ENCODE peak calls at places on chromosomes 5 and 9, in six cellular contexts. One of them, this sample, is unnamed. For H3K4me1, the result is how much of the 10 kb centered on the place peaks cover.

GRCh38 chr5:59819806-59820205 is 73.7 kb downstream of the PDE4D start:
- DNase-seq in H1: no peak
- DNase-seq in trophoblast cell: no peak
- DNase-seq in mesendoderm: no peak
- DNase-seq in neuronal stem cell: no peak
- DNase-seq in IMR-90: no peak
- DNase-seq in this sample: no peak

GRCh38 chr9:19173598-19174125 is 46.4 kb upstream of the PLIN2 start:
- DNase-seq in mesendoderm: no peak
- DNase-seq in H1: no peak
- DNase-seq in trophoblast cell: peak
- DNase-seq in neuronal stem cell: no peak
- DNase-seq in IMR-90: no peak
- DNase-seq in this sample: no peak

GRCh38 chr9:108475813-108476212 is 380.0 kb downstream of the ACTL7B start:
- DNase-seq in trophoblast cell: no peak
- DNase-seq in H1: no peak
- DNase-seq in neuronal stem cell: no peak
- DNase-seq in IMR-90: no peak
- DNase-seq in mesendoderm: no peak
- DNase-seq in this sample: peak

GRCh38 chr5:34564706-34565235 is 91.4 kb upstream of the RAI14 start:
- DNase-seq in mesendoderm: no peak
- DNase-seq in IMR-90: no peak
- DNase-seq in neuronal stem cell: no peak
- DNase-seq in H1: no peak
- DNase-seq in trophoblast cell: no peak
- DNase-seq in this sample: no peak

GRCh38 chr5:9370256-9370655 is 175.6 kb downstream of the SEMA5A start:
- DNase-seq in trophoblast cell: no peak
- DNase-seq in IMR-90: peak
- DNase-seq in mesendoderm: no peak
- DNase-seq in neuronal stem cell: no peak
- DNase-seq in H1: no peak
- DNase-seq in this sample: no peak

GRCh38 chr5:76642390-76643040 is 19.3 kb upstream of the F2RL2 start:
- DNase-seq in H1: no peak
- DNase-seq in trophoblast cell: no peak
- DNase-seq in neuronal stem cell: no peak
- DNase-seq in IMR-90: peak
- DNase-seq in mesendoderm: no peak
- DNase-seq in this sample: peak

GRCh38 chr9:13279284-13280162 is at the start of gene MPDZ:
- DNase-seq in mesendoderm: peak
- DNase-seq in neuronal stem cell: peak
- DNase-seq in trophoblast cell: peak
- DNase-seq in H1: peak
- DNase-seq in IMR-90: peak
- DNase-seq in this sample: peak

GRCh38 chr5:119311688-119312087 is 44.1 kb upstream of the TNFAIP8 start:
- DNase-seq in IMR-90: no peak
- DNase-seq in H1: no peak
- DNase-seq in neuronal stem cell: no peak
- DNase-seq in trophoblast cell: no peak
- DNase-seq in mesendoderm: no peak
- DNase-seq in this sample: no peak

GRCh38 chr9:105702207-105702606 is 7.9 kb downstream of the TMEM38B start:
- DNase-seq in IMR-90: no peak
- DNase-seq in H1: no peak
- DNase-seq in mesendoderm: no peak
- DNase-seq in neuronal stem cell: no peak
- DNase-seq in trophoblast cell: no peak
- DNase-seq in this sample: no peak

GRCh38 chr9:91334053-91334452 is 27.7 kb downstream of the AUH start:
- DNase-seq in mesendoderm: no peak
- DNase-seq in H1: no peak
- DNase-seq in IMR-90: peak
- DNase-seq in trophoblast cell: peak
- DNase-seq in neuronal stem cell: no peak
- DNase-seq in this sample: peak

GRCh38 chr5:172646716-172647285 is 5.7 kb downstream of the NEURL1B start:
- DNase-seq in H1: no peak
- DNase-seq in trophoblast cell: no peak
- DNase-seq in IMR-90: peak
- DNase-seq in neuronal stem cell: no peak
- DNase-seq in mesendoderm: peak
- DNase-seq in this sample: peak

GRCh38 chr5:160390787-160391696 is 8.8 kb downstream of the FAM200C start:
- DNase-seq in H1: no peak
- DNase-seq in neuronal stem cell: no peak
- DNase-seq in trophoblast cell: peak
- DNase-seq in mesendoderm: peak
- DNase-seq in IMR-90: peak
- DNase-seq in this sample: peak

GRCh38 chr5:150256416-150257064 is 33.0 kb downstream of the CAMK2A start:
- DNase-seq in trophoblast cell: no peak
- DNase-seq in H1: peak
- DNase-seq in IMR-90: no peak
- DNase-seq in mesendoderm: peak
- DNase-seq in neuronal stem cell: no peak
- DNase-seq in this sample: no peak

GRCh38 chr9:122457787-122458186 is 19.9 kb downstream of the OR1J1 start:
- DNase-seq in IMR-90: no peak
- DNase-seq in H1: no peak
- DNase-seq in neuronal stem cell: no peak
- DNase-seq in trophoblast cell: no peak
- DNase-seq in mesendoderm: no peak
- DNase-seq in this sample: no peak

GRCh38 chr5:67031689-67032088 is 164.9 kb downstream of the CD180 start:
- DNase-seq in H1: no peak
- DNase-seq in mesendoderm: no peak
- DNase-seq in IMR-90: no peak
- DNase-seq in trophoblast cell: no peak
- DNase-seq in neuronal stem cell: no peak
- DNase-seq in this sample: no peak

GRCh38 chr5:67028981-67029380 is 167.6 kb downstream of the CD180 start:
- DNase-seq in trophoblast cell: no peak
- DNase-seq in IMR-90: no peak
- DNase-seq in H1: no peak
- DNase-seq in neuronal stem cell: no peak
- DNase-seq in mesendoderm: no peak
- DNase-seq in this sample: no peak

GRCh38 chr5:67030289-67031069 is 166.1 kb downstream of the CD180 start:
- DNase-seq in IMR-90: peak
- DNase-seq in neuronal stem cell: no peak
- DNase-seq in mesendoderm: no peak
- DNase-seq in H1: no peak
- DNase-seq in trophoblast cell: no peak
- DNase-seq in this sample: no peak

GRCh38 chr5:67028371-67028770 is 168.2 kb downstream of the CD180 start:
- DNase-seq in neuronal stem cell: no peak
- DNase-seq in IMR-90: no peak
- DNase-seq in mesendoderm: no peak
- DNase-seq in trophoblast cell: no peak
- DNase-seq in H1: no peak
- DNase-seq in this sample: no peak

GRCh38 chr5:67029481-67029880 is 167.1 kb downstream of the CD180 start:
- DNase-seq in trophoblast cell: no peak
- DNase-seq in H1: no peak
- DNase-seq in neuronal stem cell: no peak
- DNase-seq in mesendoderm: no peak
- DNase-seq in IMR-90: no peak
- DNase-seq in this sample: no peak
- H3K4me1 ChIP-seq in trophoblast cell: under half
- H3K4me1 ChIP-seq in H1: under half
- H3K4me1 ChIP-seq in neuronal stem cell: under half
- H3K4me1 ChIP-seq in mesendoderm: under half
- H3K4me1 ChIP-seq in IMR-90: under half
- H3K4me1 ChIP-seq in this sample: under half

DNA sequence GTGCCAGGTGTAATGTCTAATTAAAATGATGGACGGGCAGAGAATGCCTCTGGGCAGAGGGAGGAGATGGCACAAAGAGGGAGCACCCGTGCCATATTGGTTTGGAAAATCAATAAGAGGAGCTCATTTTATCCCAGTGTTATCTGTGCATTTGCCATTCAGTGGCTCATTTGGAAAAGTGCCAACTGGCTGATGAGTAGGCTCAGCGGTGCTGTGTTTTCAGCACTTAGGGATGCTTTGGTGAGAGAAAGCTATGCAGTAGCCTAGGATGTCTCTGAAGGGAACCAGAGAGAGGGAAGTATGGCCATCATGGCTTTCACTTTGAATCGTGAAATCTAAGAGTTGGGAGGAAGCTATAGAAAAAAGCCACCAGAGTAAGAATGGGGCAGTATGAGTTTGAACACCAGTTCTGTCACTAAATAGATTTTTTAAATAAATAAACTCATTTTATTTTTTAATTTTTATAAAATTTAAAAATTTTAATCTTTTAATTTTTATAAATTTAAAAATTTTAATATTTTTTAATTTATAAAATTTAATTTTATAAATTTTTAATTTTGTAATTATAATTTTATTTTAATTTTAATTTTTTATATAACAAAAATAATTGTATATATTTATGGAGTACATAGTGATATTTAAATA is 472.8 kb downstream of the BRINP1 start:
- DNase-seq in trophoblast cell: no peak
- DNase-seq in neuronal stem cell: no peak
- DNase-seq in IMR-90: no peak
- DNase-seq in mesendoderm: no peak
- DNase-seq in H1: no peak
- DNase-seq in this sample: no peak
- H3K4me3 ChIP-seq in trophoblast cell: no peak
- H3K4me3 ChIP-seq in neuronal stem cell: no peak
- H3K4me3 ChIP-seq in IMR-90: no peak
- H3K4me3 ChIP-seq in mesendoderm: no peak
- H3K4me3 ChIP-seq in H1: no peak
- H3K4me3 ChIP-seq in this sample: no peak

GRCh38 chr9:88460583-88461332 is 72.5 kb downstream of the SPIN1 start:
- DNase-seq in H1: no peak
- DNase-seq in IMR-90: no peak
- DNase-seq in mesendoderm: peak
- DNase-seq in trophoblast cell: peak
- DNase-seq in neuronal stem cell: peak
- DNase-seq in this sample: no peak
- H2BK5ac ChIP-seq in H1: no peak
- H2BK5ac ChIP-seq in IMR-90: peak
- H2BK5ac ChIP-seq in mesendoderm: no peak
- H2BK5ac ChIP-seq in trophoblast cell: peak
- H2BK5ac ChIP-seq in neuronal stem cell: no peak
- H2BK5ac ChIP-seq in this sample: no peak

GRCh38 chr9:137188490-137189296 is at the start of the genes ANAPC2 and SSNA1:
- DNase-seq in H1: peak
- DNase-seq in IMR-90: peak
- DNase-seq in neuronal stem cell: peak
- DNase-seq in trophoblast cell: peak
- DNase-seq in mesendoderm: peak
- DNase-seq in this sample: peak

GRCh38 chr9:137188086-137188489 is 272 bp downstream of the ANAPC2 start:
- DNase-seq in mesendoderm: no peak
- DNase-seq in IMR-90: no peak
- DNase-seq in H1: no peak
- DNase-seq in trophoblast cell: no peak
- DNase-seq in neuronal stem cell: no peak
- DNase-seq in this sample: no peak

GRCh38 chr9:137185921-137186320 is 2.4 kb downstream of the ANAPC2 start:
- DNase-seq in mesendoderm: no peak
- DNase-seq in neuronal stem cell: no peak
- DNase-seq in H1: no peak
- DNase-seq in trophoblast cell: no peak
- DNase-seq in IMR-90: no peak
- DNase-seq in this sample: no peak

GRCh38 chr9:137186385-137186784 is 2.0 kb downstream of the ANAPC2 start:
- DNase-seq in mesendoderm: no peak
- DNase-seq in H1: no peak
- DNase-seq in IMR-90: no peak
- DNase-seq in neuronal stem cell: no peak
- DNase-seq in trophoblast cell: no peak
- DNase-seq in this sample: no peak

DNA sequence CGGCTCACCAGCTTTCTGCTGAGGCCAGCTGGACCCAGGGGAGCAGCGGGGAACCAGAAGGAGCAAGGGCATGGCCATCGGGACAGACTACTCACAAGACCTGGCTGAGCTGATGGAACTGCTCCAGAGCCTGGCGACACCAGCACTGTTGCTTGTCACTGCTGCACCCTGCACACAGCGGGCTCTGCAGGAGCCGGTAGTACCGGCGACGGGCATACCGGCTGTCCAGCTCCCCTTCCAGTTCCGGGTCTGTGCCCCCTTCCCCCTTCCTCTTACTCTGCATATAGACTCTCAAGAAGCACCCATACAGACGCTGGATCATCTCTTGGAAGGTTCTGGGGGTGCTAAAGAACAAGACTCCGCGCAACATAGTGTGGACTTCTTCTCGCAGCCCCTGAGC is 974 bp downstream of the ANAPC2 start:
- DNase-seq in trophoblast cell: no peak
- DNase-seq in neuronal stem cell: no peak
- DNase-seq in mesendoderm: no peak
- DNase-seq in H1: no peak
- DNase-seq in IMR-90: no peak
- DNase-seq in this sample: no peak
- H3K4me1 ChIP-seq in trophoblast cell: under half
- H3K4me1 ChIP-seq in neuronal stem cell: under half
- H3K4me1 ChIP-seq in mesendoderm: under half
- H3K4me1 ChIP-seq in H1: under half
- H3K4me1 ChIP-seq in IMR-90: under half
- H3K4me1 ChIP-seq in this sample: under half

GRCh38 chr9:72044095-72044494 is 16.3 kb downstream of the C9orf57 start:
- DNase-seq in IMR-90: no peak
- DNase-seq in trophoblast cell: no peak
- DNase-seq in H1: no peak
- DNase-seq in neuronal stem cell: no peak
- DNase-seq in mesendoderm: no peak
- DNase-seq in this sample: no peak

GRCh38 chr9:72039532-72039931 is 20.9 kb downstream of the C9orf57 start:
- DNase-seq in mesendoderm: no peak
- DNase-seq in neuronal stem cell: no peak
- DNase-seq in H1: no peak
- DNase-seq in trophoblast cell: no peak
- DNase-seq in IMR-90: no peak
- DNase-seq in this sample: no peak

GRCh38 chr9:72041369-72041768 is 19.0 kb downstream of the C9orf57 start:
- DNase-seq in mesendoderm: no peak
- DNase-seq in neuronal stem cell: no peak
- DNase-seq in H1: no peak
- DNase-seq in trophoblast cell: no peak
- DNase-seq in IMR-90: no peak
- DNase-seq in this sample: no peak

GRCh38 chr9:72042928-72043327 is 17.5 kb downstream of the C9orf57 start:
- DNase-seq in mesendoderm: no peak
- DNase-seq in H1: no peak
- DNase-seq in neuronal stem cell: no peak
- DNase-seq in trophoblast cell: no peak
- DNase-seq in IMR-90: no peak
- DNase-seq in this sample: no peak

GRCh38 chr9:72041775-72042194 is 18.6 kb downstream of the C9orf57 start:
- DNase-seq in IMR-90: peak
- DNase-seq in trophoblast cell: no peak
- DNase-seq in mesendoderm: no peak
- DNase-seq in neuronal stem cell: no peak
- DNase-seq in H1: no peak
- DNase-seq in this sample: no peak
- H3K4me3 ChIP-seq in IMR-90: no peak
- H3K4me3 ChIP-seq in trophoblast cell: no peak
- H3K4me3 ChIP-seq in mesendoderm: no peak
- H3K4me3 ChIP-seq in neuronal stem cell: no peak
- H3K4me3 ChIP-seq in H1: no peak
- H3K4me3 ChIP-seq in this sample: no peak

This sample was measured in mesenchymal stem cell.